ENCODE peak calls at places on chromosomes 1 and 21, in six cellular contexts. L is stimulated activated CD4-positive, alpha-beta T cell treated with anti-CD3 and anti-CD28 coated beads, Interleukin-4, amount 100 ng/mL, for 1 hour; X is astrocyte of the spinal cord; G is MG63; M is activated B cell treated with CpG ODN at 0.5 μM for 24 hours; E is amygdala. C is an unnamed sample.

GRCh38 chr21:39484711-39485264 is 33.0 kb downstream of the SH3BGR start:
- DNase-seq in L (no peak), X (no peak), G (no peak), M (no peak), E (no peak), C (no peak)

GRCh38 chr21:44510508-44511218 is 29.3 kb downstream of the KRTAP10-1 start:
- DNase-seq in L (peak; percentile 82), X (no peak), G (peak; percentile 39), M (peak; percentile 66), E (no peak), C (no peak)

GRCh38 chr1:243421784-243422183 is 165.9 kb downstream of the SDCCAG8 start:
- DNase-seq in L (peak; percentile 36), X (peak; percentile 89), G (peak; percentile 75), M (no peak), E (peak; percentile 61), C (peak; percentile 48)

GRCh38 chr1:61318319-61319125 is 236.2 kb downstream of the NFIA start:
- DNase-seq in L (no peak), X (peak; percentile 77), G (peak; percentile 44), M (no peak), E (no peak), C (no peak)

GRCh38 chr1:178004926-178005391 is 35.1 kb upstream of the SEC16B start:
- DNase-seq in L (no peak), X (peak; percentile 53), G (no peak), M (no peak), E (no peak), C (no peak)

GRCh38 chr1:174572771-174573170 is 125.0 kb downstream of the GPR52 start:
- DNase-seq in L (no peak), X (no peak), G (no peak), M (no peak), E (no peak), C (no peak)

GRCh38 chr1:50633465-50633864 is 210.2 kb upstream of the DMRTA2 start:
- DNase-seq in L (no peak), X (no peak), G (no peak), M (no peak), E (no peak), C (no peak)

GRCh38 chr1:237613984-237614383 is 276.7 kb downstream of the ZP4 start:
- DNase-seq in L (no peak), X (no peak), G (no peak), M (no peak), E (no peak), C (no peak)

C was measured in dorsolateral prefrontal cortex.